ENCODE peak calls at places on chromosomes 12 and 14, in four cellular contexts. D, W, C and G are unnamed samples.

GRCh38 chr12:122322501-122322900 is 56.2 kb upstream of the VPS33A start:
- DNase-seq in D (no peak), W (no peak), C (no peak), G (no peak)

GRCh38 chr12:82593901-82594396 is 92.8 kb upstream of the TMTC2 start:
- DNase-seq in D (no peak), W (no peak), C (no peak), G (no peak)

GRCh38 chr14:104929268-104930230 is 4.9 kb downstream of the PLD4 start:
- DNase-seq in D (no peak), W (no peak), C (peak; percentile 1), G (no peak)

GRCh38 chr14:73935666-73936065 is 14.2 kb downstream of the FAM161B start:
- DNase-seq in D (no peak), W (no peak), C (peak; percentile 25), G (no peak)

GRCh38 chr14:52923902-52924575 is 26.8 kb downstream of the FERMT2 start:
- DNase-seq in D (no peak), W (peak; percentile 43), C (no peak), G (no peak)

GRCh38 chr12:55673638-55674037 is 34.1 kb downstream of the ITGA7 start:
- DNase-seq in D (no peak), W (no peak), C (no peak), G (no peak)

GRCh38 chr12:23253191-23253590 is 628.2 kb downstream of the ETNK1 start:
- DNase-seq in D (no peak), W (no peak), C (no peak), G (no peak)

GRCh38 chr14:99564903-99565259 is 39.1 kb downstream of the CCDC85C start:
- DNase-seq in D (no peak), W (no peak), C (no peak), G (no peak)

GRCh38 chr14:69569859-69570258 is 4.8 kb downstream of the CCDC177 start:
- DNase-seq in D (no peak), W (no peak), C (no peak), G (no peak)

GRCh38 chr14:56199095-56199975 is 81.1 kb downstream of the PELI2 start:
- DNase-seq in D (no peak), W (no peak), C (peak; percentile 32), G (no peak)

GRCh38 chr12:108078428-108078827 is 50.7 kb upstream of the WSCD2 start:
- DNase-seq in D (no peak), W (no peak), C (no peak), G (no peak)

GRCh38 chr14:75527449-75528163 is 5.3 kb downstream of the BATF start:
- DNase-seq in D (no peak), W (no peak), C (no peak), G (no peak)

GRCh38 chr14:77641534-77642341 is 25.3 kb upstream of the SPTLC2 start:
- DNase-seq in D (no peak), W (no peak), C (no peak), G (no peak)

GRCh38 chr12:118374909-118375308 is 1.4 kb upstream of the SUDS3 start:
- DNase-seq in D (no peak), W (no peak), C (no peak), G (no peak)

GRCh38 chr12:120719496-120720233 is 6.0 kb upstream of the ACADS start:
- DNase-seq in D (no peak), W (no peak), C (no peak), G (no peak)

GRCh38 chr12:96989916-96990315 is 82.9 kb downstream of the NEDD1 start:
- DNase-seq in D (peak; percentile 54), W (peak; percentile 26), C (peak; percentile 27), G (no peak)

GRCh38 chr14:61126083-61126962 is 145.3 kb downstream of the SLC38A6 start:
- DNase-seq in D (no peak), W (no peak), C (no peak), G (no peak)

GRCh38 chr12:2243275-2243674 is 190.5 kb downstream of the CACNA1C start:
- DNase-seq in D (no peak), W (no peak), C (no peak), G (no peak)

GRCh38 chr12:4034926-4035325 is 161.7 kb upstream of the PARP11 start:
- DNase-seq in D (no peak), W (peak; percentile 31), C (no peak), G (no peak)

GRCh38 chr12:122111070-122111750 is 32.7 kb downstream of the MLXIP start:
- DNase-seq in D (peak; percentile 29), W (no peak), C (no peak), G (no peak)

GRCh38 chr12:109346920-109347319 is 780 bp upstream of the MYO1H start:
- DNase-seq in D (no peak), W (no peak), C (peak; percentile 13), G (no peak)

GRCh38 chr14:32201196-32201815 is 539 bp upstream of the RNU6-7 start:
- DNase-seq in D (no peak), W (peak; percentile 98), C (peak; percentile 85), G (peak; percentile 45)

GRCh38 chr12:26293612-26294011 is 98.2 kb downstream of the SSPN start:
- DNase-seq in D (no peak), W (no peak), C (no peak), G (no peak)
- TF ChIP-seq POLR2AphosphoS5 in D (no peak), W (no peak), C (no peak), G (no peak)

GRCh38 chr14:50951032-50951431 is 6.7 kb upstream of the PYGL start:
- DNase-seq in D (no peak), W (no peak), C (no peak), G (no peak)

GRCh38 chr14:50953497-50953896 is 9.2 kb upstream of the PYGL start:
- DNase-seq in D (no peak), W (no peak), C (no peak), G (no peak)

GRCh38 chr14:50957296-50957695 is 13.0 kb upstream of the PYGL start:
- DNase-seq in D (no peak), W (no peak), C (no peak), G (no peak)

GRCh38 chr14:50955373-50956043 is 11.2 kb upstream of the PYGL start:
- DNase-seq in D (peak; percentile 95), W (peak; percentile 82), C (peak; percentile 77), G (peak; percentile 75)

GRCh38 chr14:50954811-50955372 is 10.6 kb upstream of the PYGL start:
- DNase-seq in D (peak; percentile 23), W (peak; percentile 33), C (no peak), G (peak; percentile 45)
- TF ChIP-seq SIN3A in D (no peak), W (no peak), C (no peak), G (no peak)

GRCh38 chr12:106739815-106740552 is 34.5 kb upstream of the RIC8B start:
- DNase-seq in D (no peak), W (no peak), C (peak; percentile 44), G (no peak)
- TF ChIP-seq TCF7L2 in D (no peak), W (no peak), C (no peak), G (no peak)

GRCh38 chr12:90621927-90622326 is 333.0 kb downstream of the CCER1 start:
- DNase-seq in D (no peak), W (no peak), C (no peak), G (no peak)
- TF ChIP-seq POLR2AphosphoS5 in D (no peak), W (no peak), C (no peak), G (no peak)

GRCh38 chr12:6872073-6873048 is 742 bp downstream of the SPSB2 start:
- DNase-seq in D (peak; percentile 49), W (peak; percentile 72), C (peak; percentile 62), G (no peak)
- TF ChIP-seq SIN3A in D (no peak), W (peak; percentile 86), C (peak; percentile 87), G (peak; percentile 42)

GRCh38 chr12:105921055-105921454 is 217.7 kb downstream of the NUAK1 start:
- DNase-seq in D (no peak), W (no peak), C (no peak), G (no peak)

GRCh38 chr12:105921872-105922669 is 216.7 kb downstream of the NUAK1 start:
- DNase-seq in D (no peak), W (no peak), C (no peak), G (no peak)

GRCh38 chr12:105924526-105925208 is 214.1 kb downstream of the NUAK1 start:
- DNase-seq in D (no peak), W (no peak), C (no peak), G (no peak)

GRCh38 chr12:105920161-105920684 is 218.5 kb downstream of the NUAK1 start:
- DNase-seq in D (no peak), W (no peak), C (no peak), G (no peak)

DNA sequence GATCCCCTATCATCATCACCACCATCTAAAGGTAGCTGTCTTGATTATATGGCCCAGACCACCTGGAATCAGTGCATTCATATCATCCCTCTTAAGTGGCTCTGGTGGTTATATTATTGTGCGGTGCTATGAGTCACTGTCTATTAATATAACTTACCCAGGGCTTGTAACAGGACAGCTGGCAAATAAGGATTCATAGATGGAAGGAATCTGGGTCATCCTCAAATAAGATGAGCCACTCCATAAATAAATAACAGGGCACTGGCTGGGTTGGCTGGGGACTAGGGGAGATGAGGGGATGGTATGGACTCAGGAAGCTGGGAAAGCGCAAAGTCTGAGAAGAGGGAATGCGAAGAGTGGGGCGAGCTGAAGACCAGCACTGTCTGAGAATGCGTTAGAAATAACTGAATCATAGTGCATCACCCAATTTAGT is 216.1 kb downstream of the NUAK1 start:
- DNase-seq in D (no peak), W (no peak), C (no peak), G (no peak)
- TF ChIP-seq TCF7L2 in D (no peak), W (no peak), C (no peak), G (no peak)

GRCh38 chr14:34711169-34711568 is 3.2 kb downstream of the CFL2 start:
- DNase-seq in D (no peak), W (no peak), C (no peak), G (no peak)
- TF ChIP-seq POLR2AphosphoS5 in D (no peak), W (peak; percentile 35), C (no peak), G (no peak)

DNA sequence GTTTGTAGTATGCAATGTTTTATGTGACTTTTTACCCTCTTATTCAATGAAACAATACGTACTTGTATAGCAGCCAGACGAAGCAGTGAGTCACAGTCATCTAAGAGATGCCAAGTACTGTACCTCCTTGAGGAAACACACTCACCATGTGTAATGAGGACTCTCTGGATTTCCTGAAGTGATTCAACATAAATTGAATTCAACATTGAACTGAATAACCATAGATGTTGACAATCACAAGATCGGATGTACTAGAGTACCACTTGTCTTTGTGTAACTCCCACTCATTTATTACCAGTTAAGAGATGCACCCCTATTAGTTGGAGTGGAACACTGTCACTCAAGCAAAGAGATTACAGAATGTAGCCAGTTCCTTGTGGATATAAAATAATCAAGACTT is 175.2 kb upstream of the HMGA2 start:
- DNase-seq in D (peak; percentile 98), W (no peak), C (no peak), G (peak; percentile 82)
- TF ChIP-seq SIN3A in D (peak; percentile 93), W (no peak), C (no peak), G (no peak)

DNA sequence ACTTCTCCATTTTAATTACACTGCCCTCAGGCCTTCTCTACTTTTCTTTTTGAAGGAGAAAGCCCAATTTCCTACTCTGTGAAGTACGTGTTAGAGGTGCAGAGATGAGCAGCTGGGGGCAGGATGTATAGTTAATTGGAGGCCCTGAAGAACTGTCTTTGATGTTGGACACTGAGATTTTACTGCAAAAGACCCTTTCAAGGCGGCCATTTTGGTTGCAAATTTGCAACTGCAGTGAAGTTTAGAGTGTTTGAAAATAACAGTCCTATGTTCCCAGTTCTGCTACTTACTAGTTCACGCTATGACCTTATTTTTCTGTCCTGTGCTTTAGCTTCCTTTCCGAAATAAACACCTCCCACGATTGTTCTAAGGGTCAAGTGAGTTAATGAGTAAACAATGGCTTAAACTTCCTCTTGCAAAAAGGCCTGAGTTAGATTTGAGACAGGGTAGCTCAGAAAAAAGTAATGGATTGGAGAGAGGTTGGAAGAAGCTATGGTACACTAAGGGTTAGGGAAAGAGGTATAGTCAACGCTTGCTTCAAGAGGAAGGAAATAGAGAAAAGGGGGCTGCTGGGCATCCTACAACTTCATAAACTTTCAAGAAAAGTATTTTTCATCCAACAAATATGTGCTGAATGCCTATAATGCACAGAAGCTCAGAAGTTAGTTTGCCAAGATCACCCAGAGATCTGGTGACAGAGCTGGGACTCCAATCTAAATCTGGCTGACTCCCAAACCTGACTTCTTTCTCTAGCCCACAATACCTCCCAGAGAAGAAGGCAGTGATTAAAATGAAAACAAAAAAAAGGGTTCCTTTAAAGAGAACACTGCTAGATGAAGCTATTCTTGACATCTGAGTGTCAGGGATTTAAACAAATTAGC is 26.4 kb upstream of the DICER1 start:
- DNase-seq in D (no peak), W (no peak), C (no peak), G (no peak)
- TF ChIP-seq TCF7L2 in D (no peak), W (no peak), C (no peak), G (no peak)